ENCODE peak calls at places on chromosomes 7 and 10, in four cellular contexts. One of them, this sample, is unnamed. For H3K4me1, the result is how much of the 10 kb centered on the place peaks cover.

GRCh38 chr7:148584154-148584827 is 6.3 kb upstream of the C7orf33 start:
- DNase-seq in pancreas: no peak
- DNase-seq in upper lobe of right lung: no peak
- DNase-seq in left lung: no peak
- DNase-seq in this sample: no peak

GRCh38 chr7:96327429-96327828 is 5.5 kb upstream of the SLC25A13 start:
- DNase-seq in pancreas: no peak
- DNase-seq in upper lobe of right lung: no peak
- DNase-seq in left lung: no peak
- DNase-seq in this sample: no peak

GRCh38 chr10:15474671-15475070 is 103.6 kb upstream of the FAM171A1 start:
- DNase-seq in pancreas: no peak
- DNase-seq in upper lobe of right lung: no peak
- DNase-seq in left lung: no peak
- DNase-seq in this sample: no peak

GRCh38 chr10:101043356-101043707 is 12.3 kb downstream of the SFXN3 start:
- DNase-seq in pancreas: no peak
- DNase-seq in upper lobe of right lung: no peak
- DNase-seq in left lung: no peak
- DNase-seq in this sample: no peak

GRCh38 chr7:123916240-123916724 is 8.8 kb upstream of the SPAM1 start:
- DNase-seq in pancreas: no peak
- DNase-seq in upper lobe of right lung: no peak
- DNase-seq in left lung: no peak
- DNase-seq in this sample: no peak

GRCh38 chr7:24786941-24787340 is 29.7 kb upstream of the GSDME start:
- DNase-seq in pancreas: no peak
- DNase-seq in upper lobe of right lung: no peak
- DNase-seq in left lung: peak
- DNase-seq in this sample: no peak

GRCh38 chr7:597348-598178 is 77.9 kb upstream of the PDGFA start:
- DNase-seq in pancreas: peak
- DNase-seq in upper lobe of right lung: no peak
- DNase-seq in left lung: no peak
- DNase-seq in this sample: no peak

GRCh38 chr7:159119851-159120539 is 24.7 kb downstream of the VIPR2 start:
- DNase-seq in pancreas: peak
- DNase-seq in upper lobe of right lung: peak
- DNase-seq in left lung: no peak
- DNase-seq in this sample: no peak

GRCh38 chr10:60731134-60731883 is 47.0 kb upstream of the CDK1 start:
- DNase-seq in pancreas: no peak
- DNase-seq in upper lobe of right lung: no peak
- DNase-seq in left lung: no peak
- DNase-seq in this sample: peak

GRCh38 chr10:46225597-46225996 is 61.2 kb upstream of the ANTXRL start:
- DNase-seq in pancreas: no peak
- DNase-seq in upper lobe of right lung: peak
- DNase-seq in left lung: no peak
- DNase-seq in this sample: no peak

GRCh38 chr7:139598642-139599041 is 75.2 kb downstream of the CLEC2L start:
- DNase-seq in pancreas: no peak
- DNase-seq in upper lobe of right lung: no peak
- DNase-seq in left lung: no peak
- DNase-seq in this sample: no peak

GRCh38 chr7:138713191-138713590 is 12.0 kb upstream of the SVOPL start:
- DNase-seq in pancreas: no peak
- DNase-seq in upper lobe of right lung: no peak
- DNase-seq in left lung: no peak
- DNase-seq in this sample: no peak

GRCh38 chr10:88038268-88038667 is 174.8 kb downstream of the PTEN start:
- DNase-seq in pancreas: no peak
- DNase-seq in upper lobe of right lung: no peak
- DNase-seq in left lung: no peak
- DNase-seq in this sample: no peak

GRCh38 chr10:128887856-128888255 is 579.2 kb upstream of the MGMT start:
- DNase-seq in pancreas: no peak
- DNase-seq in upper lobe of right lung: no peak
- DNase-seq in left lung: no peak
- DNase-seq in this sample: no peak

GRCh38 chr10:79112898-79113431 is 44.2 kb downstream of the ZMIZ1 start:
- DNase-seq in pancreas: no peak
- DNase-seq in upper lobe of right lung: no peak
- DNase-seq in left lung: peak
- DNase-seq in this sample: no peak

GRCh38 chr7:122550545-122550944 is 148.4 kb downstream of the RNF133 start:
- DNase-seq in pancreas: no peak
- DNase-seq in upper lobe of right lung: no peak
- DNase-seq in left lung: no peak
- DNase-seq in this sample: no peak

GRCh38 chr7:147595076-147595475 is 995.5 kb upstream of the C7orf33 start:
- DNase-seq in pancreas: no peak
- DNase-seq in upper lobe of right lung: no peak
- DNase-seq in left lung: no peak
- DNase-seq in this sample: no peak

GRCh38 chr7:129769400-129769774 is 157.9 kb downstream of the NRF1 start:
- DNase-seq in pancreas: no peak
- DNase-seq in upper lobe of right lung: no peak
- DNase-seq in left lung: no peak
- DNase-seq in this sample: no peak

GRCh38 chr10:64090865-64091264 is 569.7 kb downstream of the REEP3 start:
- DNase-seq in pancreas: no peak
- DNase-seq in upper lobe of right lung: no peak
- DNase-seq in left lung: no peak
- DNase-seq in this sample: no peak

GRCh38 chr10:26799342-26799741 is 61.4 kb downstream of the ABI1 start:
- DNase-seq in pancreas: no peak
- DNase-seq in upper lobe of right lung: no peak
- DNase-seq in left lung: no peak
- DNase-seq in this sample: peak

DNA sequence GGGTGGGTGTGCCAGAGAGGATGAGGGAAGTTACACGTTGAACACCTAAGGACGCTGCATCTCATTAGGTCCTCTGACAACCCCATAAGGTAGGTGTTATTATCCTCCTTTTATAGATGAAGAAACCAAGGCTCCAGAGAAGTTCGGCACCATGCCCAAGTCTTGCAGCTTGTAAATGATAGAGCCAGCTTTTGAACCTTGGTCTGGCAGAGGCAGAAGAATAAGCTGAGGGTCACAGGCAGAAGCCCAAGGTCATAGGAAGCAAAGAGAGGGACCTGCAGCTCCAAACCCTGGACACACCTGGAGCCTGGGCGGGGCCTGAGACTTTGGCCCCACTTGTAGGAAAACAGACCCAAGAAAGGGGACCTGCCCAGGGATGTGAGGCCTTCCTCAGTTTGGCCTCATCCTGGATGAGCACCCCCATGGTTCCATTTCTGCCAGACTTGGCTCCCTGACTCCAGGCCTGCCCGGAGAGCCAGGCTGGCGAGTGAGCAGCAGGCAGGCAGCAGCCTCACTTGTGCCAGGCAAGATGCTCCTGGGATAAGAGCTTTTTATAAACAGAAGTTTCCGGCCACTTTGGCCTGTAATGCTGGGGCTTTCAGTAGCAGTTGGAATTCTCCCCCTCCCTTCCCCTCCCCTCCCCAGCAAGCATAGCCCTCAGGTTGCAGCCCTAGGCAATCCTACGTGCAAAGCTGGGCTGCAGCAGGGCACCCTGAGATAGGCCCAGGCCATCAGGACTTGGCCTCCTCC is 2.4 kb downstream of the KCNH2 start:
- DNase-seq in pancreas: peak
- DNase-seq in upper lobe of right lung: no peak
- DNase-seq in left lung: no peak
- DNase-seq in this sample: no peak
- H3K4me1 ChIP-seq in pancreas: under half
- H3K4me1 ChIP-seq in upper lobe of right lung: under half
- H3K4me1 ChIP-seq in left lung: under half
- H3K4me1 ChIP-seq in this sample: under half

GRCh38 chr7:150941983-150942590 is 36.0 kb downstream of the KCNH2 start:
- DNase-seq in pancreas: peak
- DNase-seq in upper lobe of right lung: peak
- DNase-seq in left lung: no peak
- DNase-seq in this sample: peak
- H3K4me1 ChIP-seq in pancreas: under half
- H3K4me1 ChIP-seq in upper lobe of right lung: under half
- H3K4me1 ChIP-seq in left lung: under half
- H3K4me1 ChIP-seq in this sample: under half

GRCh38 chr7:149824748-149825566 is 13.2 kb upstream of the ZNF862 start:
- DNase-seq in pancreas: peak
- DNase-seq in upper lobe of right lung: peak
- DNase-seq in left lung: no peak
- DNase-seq in this sample: no peak

GRCh38 chr7:149826344-149827088 is 11.7 kb upstream of the ZNF862 start:
- DNase-seq in pancreas: peak
- DNase-seq in upper lobe of right lung: peak
- DNase-seq in left lung: no peak
- DNase-seq in this sample: no peak

GRCh38 chr7:149824301-149824741 is 13.9 kb upstream of the ZNF862 start:
- DNase-seq in pancreas: peak
- DNase-seq in upper lobe of right lung: peak
- DNase-seq in left lung: no peak
- DNase-seq in this sample: no peak

GRCh38 chr7:149827089-149827981 is 10.8 kb upstream of the ZNF862 start:
- DNase-seq in pancreas: no peak
- DNase-seq in upper lobe of right lung: peak
- DNase-seq in left lung: peak
- DNase-seq in this sample: no peak

DNA sequence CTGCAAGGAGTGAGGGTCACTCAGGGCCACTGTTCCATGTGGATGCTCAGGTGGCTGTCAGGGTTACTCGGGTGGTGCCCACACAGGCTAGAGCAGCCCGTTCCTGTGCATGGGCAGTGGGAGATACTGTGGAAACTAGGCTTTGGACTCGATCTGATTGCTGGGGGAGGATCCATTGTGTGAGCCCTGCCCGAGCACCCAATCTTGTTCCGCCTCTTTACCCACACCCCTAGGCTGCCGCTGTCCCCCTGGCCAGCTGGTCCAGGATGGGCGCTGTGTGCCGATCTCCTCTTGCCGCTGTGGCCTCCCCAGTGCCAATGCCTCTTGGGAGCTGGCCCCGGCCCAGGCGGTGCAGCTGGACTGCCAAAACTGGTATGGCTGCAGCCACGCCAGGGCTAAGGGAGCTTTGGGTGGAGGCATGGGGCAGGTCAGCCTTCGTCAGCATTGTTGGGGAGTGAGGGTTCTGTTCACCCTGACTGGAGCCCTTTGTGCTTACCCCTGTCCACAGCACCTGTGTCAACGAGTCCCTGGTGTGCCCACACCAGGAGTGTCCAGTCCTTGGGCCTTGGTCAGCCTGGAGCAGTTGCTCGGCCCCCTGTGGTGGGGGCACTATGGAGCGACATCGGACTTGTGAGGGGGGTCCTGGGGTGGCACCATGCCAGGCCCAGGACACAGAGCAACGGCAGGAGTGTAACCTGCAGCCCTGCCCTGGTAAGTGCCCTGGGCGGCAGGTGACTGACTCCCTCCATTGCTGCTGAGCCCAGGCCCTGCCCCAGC is 12.4 kb upstream of the ZNF862 start:
- DNase-seq in pancreas: peak
- DNase-seq in upper lobe of right lung: peak
- DNase-seq in left lung: no peak
- DNase-seq in this sample: no peak
- H3K4me1 ChIP-seq in pancreas: under half
- H3K4me1 ChIP-seq in upper lobe of right lung: under half
- H3K4me1 ChIP-seq in left lung: under half
- H3K4me1 ChIP-seq in this sample: under half

GRCh38 chr10:72736176-72736795 is 44.3 kb downstream of the MCU start:
- DNase-seq in pancreas: no peak
- DNase-seq in upper lobe of right lung: no peak
- DNase-seq in left lung: no peak
- DNase-seq in this sample: no peak

GRCh38 chr10:72736881-72737280 is 44.9 kb downstream of the MCU start:
- DNase-seq in pancreas: no peak
- DNase-seq in upper lobe of right lung: no peak
- DNase-seq in left lung: no peak
- DNase-seq in this sample: no peak

GRCh38 chr10:72732521-72732920 is 40.6 kb downstream of the MCU start:
- DNase-seq in pancreas: no peak
- DNase-seq in upper lobe of right lung: no peak
- DNase-seq in left lung: no peak
- DNase-seq in this sample: no peak

GRCh38 chr10:72733989-72734388 is 42.0 kb downstream of the MCU start:
- DNase-seq in pancreas: no peak
- DNase-seq in upper lobe of right lung: no peak
- DNase-seq in left lung: no peak
- DNase-seq in this sample: no peak

DNA sequence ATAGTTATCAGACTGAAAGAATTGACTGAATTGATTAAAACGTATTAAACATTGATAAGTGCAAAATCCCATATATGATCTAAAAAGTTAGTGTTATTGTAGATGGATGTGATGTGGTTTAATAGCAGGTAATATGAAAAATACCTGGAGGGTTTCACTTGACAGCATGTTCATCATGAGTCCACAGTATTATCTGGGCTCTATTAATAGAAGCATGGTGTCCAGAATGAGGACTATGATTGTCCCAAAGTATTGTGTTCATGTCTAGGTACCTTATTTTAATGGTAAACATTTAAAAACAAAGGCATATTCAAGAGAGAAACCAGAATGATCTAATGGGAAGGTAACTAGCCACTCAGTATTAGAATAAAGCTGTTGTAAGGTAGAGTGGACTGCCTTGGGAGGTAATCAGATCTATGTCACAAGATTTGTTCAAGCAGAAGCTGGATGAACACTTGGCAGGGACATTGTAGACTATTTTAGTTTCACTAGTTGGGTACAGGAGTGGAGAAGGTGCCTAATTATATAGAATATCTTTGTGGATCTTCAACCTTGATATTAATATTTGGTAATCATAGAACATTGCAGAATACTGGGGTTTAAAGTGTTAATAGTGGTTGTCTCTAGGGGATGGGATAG is 43.5 kb downstream of the MCU start:
- DNase-seq in pancreas: no peak
- DNase-seq in upper lobe of right lung: no peak
- DNase-seq in left lung: no peak
- DNase-seq in this sample: no peak
- H3K4me1 ChIP-seq in pancreas: under half
- H3K4me1 ChIP-seq in upper lobe of right lung: under half
- H3K4me1 ChIP-seq in left lung: half or more
- H3K4me1 ChIP-seq in this sample: under half

DNA sequence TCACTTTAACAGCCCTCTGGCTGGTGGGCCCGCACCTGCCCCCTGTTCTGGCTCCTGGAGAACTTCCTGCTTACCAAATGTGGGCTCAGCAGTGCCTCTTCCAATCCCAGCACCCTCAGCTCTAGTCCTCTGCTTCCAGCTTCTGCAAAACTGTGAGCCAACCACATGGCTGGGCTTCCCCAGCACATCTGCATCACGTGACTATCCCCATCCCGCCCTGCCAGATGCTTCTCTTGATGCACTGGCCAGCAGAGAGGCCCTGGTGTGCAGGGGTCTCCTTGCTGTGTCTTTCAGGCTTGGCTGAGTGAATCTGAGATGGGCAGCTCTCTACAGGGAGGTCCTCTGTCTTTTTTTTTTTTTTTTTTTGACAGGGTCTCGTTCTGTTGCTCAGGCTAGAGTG is 43.8 kb upstream of the DMBT1 start:
- DNase-seq in pancreas: no peak
- DNase-seq in upper lobe of right lung: no peak
- DNase-seq in left lung: no peak
- DNase-seq in this sample: no peak
- H3K4me1 ChIP-seq in pancreas: under half
- H3K4me1 ChIP-seq in upper lobe of right lung: under half
- H3K4me1 ChIP-seq in left lung: under half
- H3K4me1 ChIP-seq in this sample: under half